ENCODE peak calls at places on chromosomes 5 and 9, in eight cellular contexts. B is RWPE2, P is epithelial cell of esophagus, V is endothelial cell, M is left lung, Y is brain microvascular endothelial cell, Q is GM06990, X is GM10248. H is an unnamed sample.

GRCh38 chr9:89375181-89375760 is 57.0 kb downstream of the SECISBP2 start:
- DNase-seq in Q (no peak), Y (peak), B (no peak), X (peak), V (no peak), P (no peak), M (no peak), H (peak)

GRCh38 chr5:148408092-148408491 is 24.3 kb downstream of the FBXO38 start:
- DNase-seq in P (no peak), Q (no peak), M (no peak), V (no peak), X (no peak), B (no peak), Y (no peak), H (no peak)

GRCh38 chr9:115264333-115264732 is 146.4 kb upstream of the TNC start:
- DNase-seq in B (no peak), Y (peak), Q (no peak), P (no peak), M (no peak), X (no peak), V (no peak), H (no peak)

GRCh38 chr5:43773032-43773830 is 170.3 kb downstream of the NNT start:
- DNase-seq in Q (no peak), X (no peak), V (no peak), P (peak), Y (peak), B (no peak), M (no peak), H (no peak)

GRCh38 chr9:70563437-70564204 is 149.2 kb upstream of the KLF9 start:
- DNase-seq in V (no peak), B (no peak), X (peak), M (no peak), Y (peak), P (peak), Q (peak), H (peak)

GRCh38 chr9:101442248-101443136 is 6.9 kb upstream of the ALDOB start:
- DNase-seq in V (no peak), Q (no peak), X (no peak), Y (no peak), B (no peak), M (no peak), P (no peak), H (no peak)

GRCh38 chr5:58963361-58963760 is 380.5 kb downstream of the RAB3C start:
- DNase-seq in M (no peak), B (no peak), V (no peak), Y (no peak), Q (no peak), X (no peak), P (no peak), H (no peak)

GRCh38 chr5:152397581-152397980 is 7.5 kb downstream of the NMUR2 start:
- DNase-seq in V (no peak), P (no peak), Y (no peak), Q (no peak), X (peak), M (no peak), B (no peak), H (peak)

GRCh38 chr5:32508806-32509805 is 64.6 kb upstream of the ZFR start:
- DNase-seq in Y (no peak), P (peak), Q (no peak), V (no peak), M (no peak), X (no peak), B (no peak), H (no peak)

GRCh38 chr9:128995791-128996190 is 32.3 kb downstream of the SH3GLB2 start:
- DNase-seq in P (no peak), M (no peak), V (no peak), Y (no peak), X (no peak), B (no peak), Q (no peak), H (no peak)

GRCh38 chr9:26814799-26815198 is 77.8 kb downstream of the CAAP1 start:
- DNase-seq in P (no peak), Q (no peak), M (no peak), V (no peak), Y (no peak), B (no peak), X (no peak), H (no peak)

GRCh38 chr9:127181595-127182190 is 59.3 kb upstream of the ANGPTL2 start:
- DNase-seq in V (no peak), M (peak), P (no peak), B (peak), Y (no peak), Q (no peak), X (no peak), H (no peak)

GRCh38 chr9:128094950-128095544 is 27.0 kb downstream of the SLC25A25 start:
- DNase-seq in B (no peak), V (no peak), X (no peak), P (no peak), Y (no peak), M (no peak), Q (no peak), H (no peak)

GRCh38 chr9:137053944-137054931 is at the start of gene ENTPD2:
- DNase-seq in X (peak), Q (no peak), V (no peak), P (peak), M (no peak), B (no peak), Y (no peak), H (peak)

GRCh38 chr5:139445325-139446170 is 6.2 kb upstream of the DNAJC18 start:
- DNase-seq in B (no peak), P (peak), X (no peak), M (no peak), Y (peak), Q (no peak), V (no peak), H (no peak)

GRCh38 chr5:9168791-9169611 is 376.9 kb downstream of the SEMA5A start:
- DNase-seq in Q (no peak), M (no peak), Y (no peak), P (peak), X (no peak), B (no peak), V (no peak), H (no peak)

GRCh38 chr9:122402403-122403268 is 31.8 kb downstream of the PTGS1 start:
- DNase-seq in M (no peak), X (peak), Y (peak), P (peak), B (no peak), Q (no peak), V (no peak), H (peak)

GRCh38 chr9:35070823-35071813 is 1.3 kb downstream of the VCP start:
- DNase-seq in Q (no peak), X (no peak), V (no peak), Y (peak), B (no peak), M (no peak), P (peak), H (no peak)

GRCh38 chr9:22354699-22355384 is 91.8 kb upstream of the DMRTA1 start:
- DNase-seq in Y (no peak), P (no peak), V (no peak), M (no peak), Q (no peak), X (no peak), B (no peak), H (no peak)

GRCh38 chr5:15936505-15937245 is 242.9 kb downstream of the MARCHF11 start:
- DNase-seq in X (no peak), P (no peak), Q (peak), Y (no peak), M (no peak), B (peak), V (no peak), H (no peak)

GRCh38 chr5:133910596-133910995 is 57.8 kb downstream of the C5orf15 start:
- DNase-seq in M (no peak), V (no peak), Q (no peak), X (no peak), B (no peak), Y (no peak), P (no peak), H (no peak)
- TF ChIP-seq CTCF in M (no peak), V (no peak), Q (no peak), X (no peak), B (no peak), Y (no peak), P (no peak), H (no peak)

DNA sequence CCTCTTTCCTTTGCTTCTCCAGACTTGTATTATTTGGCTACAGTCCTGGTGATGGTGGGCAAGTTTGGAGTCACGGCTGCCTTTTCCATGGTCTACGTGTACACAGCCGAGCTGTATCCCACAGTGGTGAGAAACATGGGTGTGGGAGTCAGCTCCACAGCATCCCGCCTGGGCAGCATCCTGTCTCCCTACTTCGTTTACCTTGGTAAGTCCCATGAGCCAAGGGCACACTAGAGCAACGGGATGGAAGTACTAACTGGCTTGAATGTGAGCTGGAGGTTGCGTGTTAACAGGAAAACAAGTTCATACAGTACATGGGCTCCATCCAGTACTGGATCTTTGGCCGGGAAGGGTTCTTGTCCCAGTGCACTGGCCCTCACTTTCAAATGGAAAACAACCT is 22.9 kb downstream of the SLC22A5 start:
- DNase-seq in X (no peak), P (no peak), Q (no peak), B (no peak), Y (no peak), V (no peak), M (no peak), H (no peak)
- TF ChIP-seq CTCF in X (no peak), P (no peak), Q (no peak), B (no peak), Y (no peak), V (no peak), M (no peak), H (no peak)

GRCh38 chr9:94166237-94167054 is 82.2 kb downstream of the PTPDC1 start:
- DNase-seq in Q (peak), M (peak), B (peak), X (peak), V (peak), P (peak), Y (peak), H (peak)
- TF ChIP-seq CTCF in Q (no peak), M (no peak), B (no peak), X (peak), V (no peak), P (no peak), Y (no peak), H (no peak)

GRCh38 chr9:99104459-99105151 is at the start of gene TGFBR1:
- DNase-seq in Q (peak), V (peak), B (peak), P (peak), M (peak), Y (peak), X (peak), H (peak)
- TF ChIP-seq CTCF in Q (no peak), V (no peak), B (no peak), P (no peak), M (no peak), Y (peak), X (no peak), H (no peak)

DNA sequence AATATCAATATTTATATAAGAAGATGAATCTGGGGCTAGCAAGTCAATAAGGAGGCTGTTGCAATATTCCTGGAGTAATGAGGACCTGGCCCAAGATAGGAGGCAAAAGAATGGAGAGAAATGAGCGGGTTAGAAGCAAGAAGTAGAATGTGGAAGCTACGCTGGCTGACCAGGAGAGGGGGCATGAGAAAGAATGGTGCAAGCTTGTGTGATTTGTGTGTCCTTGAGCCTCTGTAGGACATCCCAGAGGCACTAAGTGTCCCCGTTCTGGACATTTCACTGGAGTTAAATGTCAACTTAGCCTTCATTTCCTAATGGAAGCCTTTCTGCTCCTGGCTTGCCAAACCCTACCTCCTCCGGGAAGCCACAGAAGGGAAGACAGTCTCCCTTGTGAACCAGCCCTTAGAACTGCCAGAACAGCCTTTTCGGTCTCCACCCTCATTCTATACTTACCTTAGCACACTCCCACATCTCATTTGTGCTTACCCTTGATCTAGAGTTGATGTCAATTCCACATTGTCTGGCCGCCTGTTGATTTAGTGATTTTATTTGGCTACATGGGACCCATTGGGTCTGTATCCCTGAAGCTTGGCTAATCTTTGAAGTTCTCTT is 6.7 kb upstream of the PDE6A start:
- DNase-seq in V (no peak), P (no peak), X (no peak), B (no peak), Y (no peak), M (no peak), Q (no peak), H (no peak)
- TF ChIP-seq CTCF in V (no peak), P (peak), X (no peak), B (no peak), Y (peak), M (no peak), Q (peak), H (no peak)

GRCh38 chr5:115579747-115580173 is 22.5 kb downstream of the TICAM2 start:
- DNase-seq in M (no peak), P (peak), B (no peak), Y (peak), V (no peak), X (peak), Q (peak), H (peak)
- TF ChIP-seq CTCF in M (no peak), P (no peak), B (no peak), Y (no peak), V (no peak), X (no peak), Q (no peak), H (no peak)

DNA sequence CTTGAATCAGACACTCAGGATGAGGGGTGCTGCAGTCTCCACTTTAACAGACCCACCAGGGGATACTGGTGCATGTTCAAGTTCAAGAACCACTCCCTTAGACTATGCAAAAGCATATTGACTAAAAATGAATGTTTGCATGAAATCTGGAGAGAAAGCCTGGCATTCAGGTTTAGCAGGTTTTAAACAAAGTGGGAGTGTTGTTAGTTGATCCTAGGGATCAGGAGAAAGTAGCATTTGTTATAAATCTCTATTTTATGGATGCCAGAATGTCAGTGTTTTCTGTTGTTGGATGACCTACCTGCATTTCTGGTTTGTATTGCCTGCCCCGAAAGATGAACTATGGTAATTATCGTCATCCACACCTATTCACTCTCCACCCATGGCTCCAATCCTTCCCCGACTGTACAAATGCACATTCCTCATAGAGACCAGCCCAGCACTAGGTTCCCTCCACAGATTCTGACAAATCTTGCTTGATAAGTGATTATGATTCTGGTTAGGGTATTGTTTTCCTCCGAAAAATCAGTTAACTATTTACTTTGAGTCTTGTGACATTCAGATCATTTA is 17.2 kb downstream of the TMEM252 start:
- DNase-seq in M (no peak), Q (no peak), P (no peak), V (no peak), Y (no peak), X (no peak), B (no peak), H (no peak)
- TF ChIP-seq CTCF in M (no peak), Q (no peak), P (no peak), V (no peak), Y (no peak), X (no peak), B (no peak), H (no peak)

GRCh38 chr9:93003552-93004407 is 54.7 kb upstream of the SUSD3 start:
- DNase-seq in V (peak), M (peak), Y (peak), B (peak), Q (peak), P (peak), X (peak), H (peak)
- TF ChIP-seq CTCF in V (peak), M (peak), Y (peak), B (peak), Q (peak), P (peak), X (peak), H (no peak)

GRCh38 chr9:32589083-32589713 is 16.2 kb upstream of the NDUFB6 start:
- DNase-seq in Q (no peak), P (peak), V (no peak), M (no peak), Y (peak), X (peak), B (no peak), H (peak)
- TF ChIP-seq CTCF in Q (peak), P (peak), V (no peak), M (peak), Y (peak), X (peak), B (peak), H (peak)

H was measured in GM20000.